ENCODE peak calls at places on chromosomes 4 and X, in nine cellular contexts. One of them, this sample, is unnamed.
A peak's percentile ranks its signal among the peaks of the same experiment; 100 is the strongest.

GRCh38 chr4:104728380-104729122 is 233.9 kb upstream of the CXXC4 start:
- DNase-seq in fibroblast of lung: peak; percentile 98
- DNase-seq in gastrocnemius medialis: no peak
- DNase-seq in breast epithelium: no peak
- DNase-seq in foreskin keratinocyte: peak; percentile 96
- DNase-seq in astrocyte: peak; percentile 98
- DNase-seq in neural progenitor cell: no peak
- DNase-seq in hepatocyte: peak; percentile 55
- DNase-seq in Peyer's patch: no peak
- DNase-seq in this sample: peak; percentile 75

GRCh38 chrX:50812995-50813842 is 775 bp downstream of the SHROOM4 start:
- DNase-seq in fibroblast of lung: peak; percentile 59
- DNase-seq in gastrocnemius medialis: no peak
- DNase-seq in breast epithelium: peak; percentile 46
- DNase-seq in foreskin keratinocyte: no peak
- DNase-seq in astrocyte: peak; percentile 41
- DNase-seq in neural progenitor cell: peak; percentile 55
- DNase-seq in hepatocyte: peak; percentile 52
- DNase-seq in Peyer's patch: peak; percentile 60
- DNase-seq in this sample: no peak

GRCh38 chr4:163988391-163988790 is 493.9 kb downstream of the TMA16 start:
- DNase-seq in fibroblast of lung: no peak
- DNase-seq in gastrocnemius medialis: no peak
- DNase-seq in breast epithelium: no peak
- DNase-seq in foreskin keratinocyte: no peak
- DNase-seq in astrocyte: no peak
- DNase-seq in neural progenitor cell: peak; percentile 51
- DNase-seq in hepatocyte: no peak
- DNase-seq in Peyer's patch: no peak
- DNase-seq in this sample: no peak

GRCh38 chr4:165627128-165627527 is 245.9 kb upstream of the TLL1 start:
- DNase-seq in fibroblast of lung: no peak
- DNase-seq in gastrocnemius medialis: no peak
- DNase-seq in breast epithelium: no peak
- DNase-seq in foreskin keratinocyte: no peak
- DNase-seq in astrocyte: no peak
- DNase-seq in neural progenitor cell: no peak
- DNase-seq in hepatocyte: no peak
- DNase-seq in Peyer's patch: no peak
- DNase-seq in this sample: no peak

GRCh38 chrX:13219990-13220764 is 99.7 kb downstream of the ATXN3L start:
- DNase-seq in fibroblast of lung: peak; percentile 50
- DNase-seq in gastrocnemius medialis: no peak
- DNase-seq in breast epithelium: no peak
- DNase-seq in foreskin keratinocyte: no peak
- DNase-seq in astrocyte: peak; percentile 43
- DNase-seq in neural progenitor cell: no peak
- DNase-seq in hepatocyte: no peak
- DNase-seq in Peyer's patch: no peak
- DNase-seq in this sample: no peak

GRCh38 chrX:9952313-9952712 is 14.8 kb upstream of the CLDN34 start:
- DNase-seq in fibroblast of lung: no peak
- DNase-seq in gastrocnemius medialis: no peak
- DNase-seq in breast epithelium: no peak
- DNase-seq in foreskin keratinocyte: no peak
- DNase-seq in astrocyte: no peak
- DNase-seq in neural progenitor cell: no peak
- DNase-seq in hepatocyte: no peak
- DNase-seq in Peyer's patch: no peak
- DNase-seq in this sample: no peak

GRCh38 chr4:76535603-76536380 is 100.8 kb downstream of the SHROOM3 start:
- DNase-seq in fibroblast of lung: peak; percentile 86
- DNase-seq in gastrocnemius medialis: no peak
- DNase-seq in breast epithelium: no peak
- DNase-seq in foreskin keratinocyte: no peak
- DNase-seq in astrocyte: peak; percentile 79
- DNase-seq in neural progenitor cell: no peak
- DNase-seq in hepatocyte: no peak
- DNase-seq in Peyer's patch: no peak
- DNase-seq in this sample: no peak

GRCh38 chrX:130578906-130579305 is 177.1 kb downstream of the RBMX2 start:
- DNase-seq in fibroblast of lung: no peak
- DNase-seq in gastrocnemius medialis: no peak
- DNase-seq in breast epithelium: no peak
- DNase-seq in foreskin keratinocyte: no peak
- DNase-seq in astrocyte: no peak
- DNase-seq in neural progenitor cell: no peak
- DNase-seq in hepatocyte: no peak
- DNase-seq in Peyer's patch: no peak
- DNase-seq in this sample: no peak

GRCh38 chr4:156109943-156110925 is 156.6 kb upstream of the CTSO start:
- DNase-seq in fibroblast of lung: peak; percentile 44
- DNase-seq in gastrocnemius medialis: no peak
- DNase-seq in breast epithelium: no peak
- DNase-seq in foreskin keratinocyte: peak; percentile 96
- DNase-seq in astrocyte: peak; percentile 18
- DNase-seq in neural progenitor cell: no peak
- DNase-seq in hepatocyte: peak; percentile 28
- DNase-seq in Peyer's patch: no peak
- DNase-seq in this sample: peak; percentile 73

GRCh38 chrX:41734530-41734929 is 10.5 kb downstream of the GPR82 start:
- DNase-seq in fibroblast of lung: no peak
- DNase-seq in gastrocnemius medialis: no peak
- DNase-seq in breast epithelium: no peak
- DNase-seq in foreskin keratinocyte: no peak
- DNase-seq in astrocyte: no peak
- DNase-seq in neural progenitor cell: peak; percentile 33
- DNase-seq in hepatocyte: no peak
- DNase-seq in Peyer's patch: no peak
- DNase-seq in this sample: peak; percentile 1

GRCh38 chr4:40916880-40917279 is 167.1 kb downstream of the NSUN7 start:
- DNase-seq in fibroblast of lung: no peak
- DNase-seq in gastrocnemius medialis: peak; percentile 69
- DNase-seq in breast epithelium: no peak
- DNase-seq in foreskin keratinocyte: no peak
- DNase-seq in astrocyte: no peak
- DNase-seq in neural progenitor cell: peak; percentile 44
- DNase-seq in hepatocyte: peak; percentile 28
- DNase-seq in Peyer's patch: no peak
- DNase-seq in this sample: no peak

GRCh38 chr4:4761128-4761991 is 98.1 kb upstream of the MSX1 start:
- DNase-seq in fibroblast of lung: no peak
- DNase-seq in gastrocnemius medialis: no peak
- DNase-seq in breast epithelium: no peak
- DNase-seq in foreskin keratinocyte: no peak
- DNase-seq in astrocyte: no peak
- DNase-seq in neural progenitor cell: peak; percentile 89
- DNase-seq in hepatocyte: no peak
- DNase-seq in Peyer's patch: no peak
- DNase-seq in this sample: no peak

GRCh38 chr4:5922556-5922955 is 29.7 kb upstream of the CRMP1 start:
- DNase-seq in fibroblast of lung: no peak
- DNase-seq in gastrocnemius medialis: no peak
- DNase-seq in breast epithelium: no peak
- DNase-seq in foreskin keratinocyte: no peak
- DNase-seq in astrocyte: no peak
- DNase-seq in neural progenitor cell: no peak
- DNase-seq in hepatocyte: no peak
- DNase-seq in Peyer's patch: no peak
- DNase-seq in this sample: no peak

GRCh38 chr4:5921981-5922380 is 29.1 kb upstream of the CRMP1 start:
- DNase-seq in fibroblast of lung: no peak
- DNase-seq in gastrocnemius medialis: no peak
- DNase-seq in breast epithelium: no peak
- DNase-seq in foreskin keratinocyte: no peak
- DNase-seq in astrocyte: no peak
- DNase-seq in neural progenitor cell: peak; percentile 51
- DNase-seq in hepatocyte: no peak
- DNase-seq in Peyer's patch: no peak
- DNase-seq in this sample: no peak

GRCh38 chr4:5921578-5921977 is 28.7 kb upstream of the CRMP1 start:
- DNase-seq in fibroblast of lung: no peak
- DNase-seq in gastrocnemius medialis: no peak
- DNase-seq in breast epithelium: no peak
- DNase-seq in foreskin keratinocyte: no peak
- DNase-seq in astrocyte: no peak
- DNase-seq in neural progenitor cell: no peak
- DNase-seq in hepatocyte: no peak
- DNase-seq in Peyer's patch: no peak
- DNase-seq in this sample: no peak

GRCh38 chr4:5924466-5925125 is 31.7 kb upstream of the CRMP1 start:
- DNase-seq in fibroblast of lung: no peak
- DNase-seq in gastrocnemius medialis: no peak
- DNase-seq in breast epithelium: no peak
- DNase-seq in foreskin keratinocyte: no peak
- DNase-seq in astrocyte: no peak
- DNase-seq in neural progenitor cell: no peak
- DNase-seq in hepatocyte: no peak
- DNase-seq in Peyer's patch: no peak
- DNase-seq in this sample: no peak

GRCh38 chr4:5923306-5923830 is 30.5 kb upstream of the CRMP1 start:
- DNase-seq in fibroblast of lung: no peak
- DNase-seq in gastrocnemius medialis: no peak
- DNase-seq in breast epithelium: no peak
- DNase-seq in foreskin keratinocyte: no peak
- DNase-seq in astrocyte: no peak
- DNase-seq in neural progenitor cell: no peak
- DNase-seq in hepatocyte: no peak
- DNase-seq in Peyer's patch: no peak
- DNase-seq in this sample: no peak
- TF ChIP-seq CTCF in fibroblast of lung: no peak
- TF ChIP-seq CTCF in gastrocnemius medialis: no peak
- TF ChIP-seq CTCF in breast epithelium: no peak
- TF ChIP-seq CTCF in foreskin keratinocyte: no peak
- TF ChIP-seq CTCF in astrocyte: no peak
- TF ChIP-seq CTCF in neural progenitor cell: no peak
- TF ChIP-seq CTCF in hepatocyte: no peak
- TF ChIP-seq CTCF in Peyer's patch: no peak
- TF ChIP-seq CTCF in this sample: no peak

DNA sequence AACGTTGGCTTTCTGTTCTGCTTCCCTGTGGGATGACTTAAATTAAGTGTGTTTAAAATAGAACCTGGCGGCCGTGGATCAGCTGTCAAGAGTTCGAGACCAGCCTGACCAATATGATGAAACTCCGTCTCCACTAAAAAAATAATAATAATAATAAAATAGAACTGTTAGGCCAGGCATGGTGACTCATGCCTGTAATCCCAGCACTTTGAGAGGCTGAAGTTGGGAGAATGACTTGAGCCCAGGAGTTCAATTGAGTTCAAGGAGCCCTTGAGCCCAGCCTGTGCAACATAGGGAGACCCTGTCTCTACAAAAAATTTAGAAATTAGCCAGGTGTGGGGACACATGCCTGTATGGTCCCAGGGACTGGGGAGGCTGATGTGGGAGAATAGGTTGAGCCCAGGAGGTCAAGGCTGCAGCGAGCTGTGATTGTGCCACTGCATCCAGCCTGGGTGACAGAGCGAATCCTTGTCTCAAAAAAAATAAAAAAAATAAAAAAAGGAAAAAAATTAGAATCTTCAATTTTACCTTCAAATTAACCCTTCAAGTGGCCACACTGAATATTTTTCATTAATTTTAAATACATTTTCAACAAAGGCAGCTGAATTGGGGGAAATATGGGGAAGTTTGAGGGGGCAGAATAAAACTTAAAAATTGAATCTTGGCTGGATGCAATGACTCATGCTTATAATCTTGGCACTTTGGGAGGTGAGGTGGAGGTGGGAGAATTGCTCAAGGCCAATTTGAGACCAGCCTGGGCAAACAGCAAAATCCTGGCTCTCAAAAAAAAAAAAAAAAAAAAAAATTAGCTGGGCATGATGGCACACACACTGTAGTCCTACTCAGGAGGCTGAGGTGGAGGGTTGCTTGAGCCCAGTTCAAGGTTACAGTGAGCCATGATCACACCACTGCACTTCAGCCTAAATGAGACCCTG is 31.8 kb upstream of the HSD17B13 start:
- DNase-seq in fibroblast of lung: peak; percentile 19
- DNase-seq in gastrocnemius medialis: no peak
- DNase-seq in breast epithelium: no peak
- DNase-seq in foreskin keratinocyte: peak; percentile 18
- DNase-seq in astrocyte: no peak
- DNase-seq in neural progenitor cell: no peak
- DNase-seq in hepatocyte: no peak
- DNase-seq in Peyer's patch: no peak
- DNase-seq in this sample: no peak
- H3K27ac ChIP-seq in fibroblast of lung: no peak overlapping the region
- H3K27ac ChIP-seq in gastrocnemius medialis: peak overlapping the region; percentile 50
- H3K27ac ChIP-seq in breast epithelium: peak overlapping the region; percentile 34
- H3K27ac ChIP-seq in foreskin keratinocyte: no peak overlapping the region
- H3K27ac ChIP-seq in astrocyte: no peak overlapping the region
- H3K27ac ChIP-seq in neural progenitor cell: no peak overlapping the region
- H3K27ac ChIP-seq in hepatocyte: peak overlapping the region; percentile 32
- H3K27ac ChIP-seq in Peyer's patch: no peak overlapping the region
- H3K27ac ChIP-seq in this sample: peak overlapping the region; percentile 78

GRCh38 chrX:7067266-7067665 is 80.2 kb upstream of the STS start:
- DNase-seq in fibroblast of lung: no peak
- DNase-seq in gastrocnemius medialis: no peak
- DNase-seq in breast epithelium: no peak
- DNase-seq in foreskin keratinocyte: no peak
- DNase-seq in astrocyte: no peak
- DNase-seq in neural progenitor cell: no peak
- DNase-seq in hepatocyte: no peak
- DNase-seq in Peyer's patch: no peak
- DNase-seq in this sample: no peak

GRCh38 chrX:7065473-7065872 is 82.0 kb upstream of the STS start:
- DNase-seq in fibroblast of lung: no peak
- DNase-seq in gastrocnemius medialis: no peak
- DNase-seq in breast epithelium: no peak
- DNase-seq in foreskin keratinocyte: no peak
- DNase-seq in astrocyte: no peak
- DNase-seq in neural progenitor cell: no peak
- DNase-seq in hepatocyte: no peak
- DNase-seq in Peyer's patch: no peak
- DNase-seq in this sample: no peak

GRCh38 chrX:7069556-7069955 is 78.0 kb upstream of the STS start:
- DNase-seq in fibroblast of lung: no peak
- DNase-seq in gastrocnemius medialis: no peak
- DNase-seq in breast epithelium: no peak
- DNase-seq in foreskin keratinocyte: no peak
- DNase-seq in astrocyte: no peak
- DNase-seq in neural progenitor cell: no peak
- DNase-seq in hepatocyte: no peak
- DNase-seq in Peyer's patch: no peak
- DNase-seq in this sample: no peak

GRCh38 chrX:7071390-7071789 is 76.1 kb upstream of the STS start:
- DNase-seq in fibroblast of lung: no peak
- DNase-seq in gastrocnemius medialis: no peak
- DNase-seq in breast epithelium: no peak
- DNase-seq in foreskin keratinocyte: no peak
- DNase-seq in astrocyte: no peak
- DNase-seq in neural progenitor cell: no peak
- DNase-seq in hepatocyte: no peak
- DNase-seq in Peyer's patch: no peak
- DNase-seq in this sample: no peak

GRCh38 chrX:7068939-7069367 is 78.6 kb upstream of the STS start:
- DNase-seq in fibroblast of lung: no peak
- DNase-seq in gastrocnemius medialis: no peak
- DNase-seq in breast epithelium: no peak
- DNase-seq in foreskin keratinocyte: no peak
- DNase-seq in astrocyte: no peak
- DNase-seq in neural progenitor cell: peak; percentile 18
- DNase-seq in hepatocyte: no peak
- DNase-seq in Peyer's patch: no peak
- DNase-seq in this sample: no peak
- TF ChIP-seq CTCF in fibroblast of lung: peak; percentile 16
- TF ChIP-seq CTCF in gastrocnemius medialis: no peak
- TF ChIP-seq CTCF in breast epithelium: peak; percentile 31
- TF ChIP-seq CTCF in foreskin keratinocyte: peak; percentile 36
- TF ChIP-seq CTCF in astrocyte: no peak
- TF ChIP-seq CTCF in neural progenitor cell: peak; percentile 47
- TF ChIP-seq CTCF in hepatocyte: no peak
- TF ChIP-seq CTCF in Peyer's patch: no peak
- TF ChIP-seq CTCF in this sample: no peak

GRCh38 chrX:103607385-103608304 is at the start of gene TCEAL3:
- DNase-seq in fibroblast of lung: peak; percentile 47
- DNase-seq in gastrocnemius medialis: peak; percentile 25
- DNase-seq in breast epithelium: peak; percentile 60
- DNase-seq in foreskin keratinocyte: no peak
- DNase-seq in astrocyte: peak; percentile 25
- DNase-seq in neural progenitor cell: peak; percentile 67
- DNase-seq in hepatocyte: peak; percentile 85
- DNase-seq in Peyer's patch: peak; percentile 59
- DNase-seq in this sample: no peak
- H3K27ac ChIP-seq in fibroblast of lung: peak within 1 kb of the TSS; percentile 89
- H3K27ac ChIP-seq in gastrocnemius medialis: peak within 1 kb of the TSS; percentile 82
- H3K27ac ChIP-seq in breast epithelium: peak within 1 kb of the TSS; percentile 92
- H3K27ac ChIP-seq in foreskin keratinocyte: peak within 1 kb of the TSS; percentile 66
- H3K27ac ChIP-seq in astrocyte: peak within 1 kb of the TSS; percentile 75
- H3K27ac ChIP-seq in neural progenitor cell: no peak within 1 kb of the TSS
- H3K27ac ChIP-seq in hepatocyte: peak within 1 kb of the TSS; percentile 92
- H3K27ac ChIP-seq in Peyer's patch: peak within 1 kb of the TSS; percentile 79
- H3K27ac ChIP-seq in this sample: peak within 1 kb of the TSS; percentile 60

This sample was measured in RWPE1.